ENCODE peak calls at places on chromosomes 13 and 19, in eight cellular contexts. W, A, U, C, X, S, G and T are unnamed samples.

GRCh38 chr13:29384466-29384865 is 211.0 kb downstream of the SLC7A1 start:
- DNase-seq in X (no peak), S (no peak), U (no peak), C (no peak), A (no peak), G (no peak), W (no peak), T (no peak)

GRCh38 chr13:51518847-51519246 is 65.4 kb upstream of the WDFY2 start:
- DNase-seq in U (no peak), W (no peak), C (no peak), G (peak; percentile 55), S (no peak), X (no peak), A (no peak), T (no peak)

GRCh38 chr13:106417467-106418110 is 117.9 kb downstream of the EFNB2 start:
- DNase-seq in S (no peak), A (no peak), U (no peak), C (no peak), W (no peak), G (peak; percentile 17), X (no peak), T (no peak)

GRCh38 chr19:15280915-15281683 is 48.9 kb upstream of the EPHX3 start:
- DNase-seq in S (no peak), A (no peak), C (peak; percentile 43), G (peak; percentile 90), X (peak; percentile 81), W (peak; percentile 68), U (peak; percentile 96), T (no peak)

GRCh38 chr13:87855553-87855952 is 184.4 kb downstream of the SLITRK5 start:
- DNase-seq in W (no peak), U (no peak), A (no peak), G (no peak), X (no peak), S (no peak), C (no peak), T (no peak)

GRCh38 chr19:33130433-33130832 is 1.5 kb upstream of the WDR88 start:
- DNase-seq in S (no peak), C (no peak), W (no peak), U (no peak), G (no peak), A (no peak), X (no peak), T (no peak)

GRCh38 chr19:9128171-9128570 is 1.4 kb upstream of the OR7G3 start:
- DNase-seq in A (no peak), W (no peak), X (no peak), G (no peak), U (no peak), S (no peak), C (no peak), T (no peak)

GRCh38 chr19:31749231-31749630 is 400.0 kb upstream of the TSHZ3 start:
- DNase-seq in W (no peak), C (no peak), X (no peak), A (no peak), U (peak; percentile 54), G (no peak), S (no peak), T (no peak)

GRCh38 chr19:57566396-57567256 is 7.0 kb upstream of the ZNF550 start:
- DNase-seq in U (no peak), G (peak; percentile 27), S (no peak), X (no peak), C (no peak), W (no peak), A (peak; percentile 60), T (no peak)

GRCh38 chr19:55550321-55550650 is 4.9 kb upstream of the SBK3 start:
- DNase-seq in G (no peak), X (no peak), W (no peak), S (no peak), U (no peak), C (no peak), A (peak; percentile 83), T (no peak)

GRCh38 chr13:49503951-49504350 is 8.2 kb downstream of the PHF11 start:
- DNase-seq in X (no peak), C (no peak), W (no peak), S (no peak), G (peak; percentile 40), A (no peak), U (no peak), T (no peak)

GRCh38 chr13:33401238-33401637 is 115.7 kb upstream of the STARD13 start:
- DNase-seq in C (no peak), G (no peak), A (no peak), U (no peak), W (no peak), X (no peak), S (no peak), T (no peak)

GRCh38 chr13:107202371-107203023 is 634.6 kb upstream of the ARGLU1 start:
- DNase-seq in G (peak; percentile 7), S (no peak), C (no peak), W (no peak), X (no peak), U (no peak), A (no peak), T (no peak)

GRCh38 chr19:35223084-35223790 is 5.3 kb downstream of the FAM187B start:
- DNase-seq in U (peak; percentile 61), A (no peak), S (no peak), C (no peak), G (no peak), W (no peak), X (no peak), T (no peak)

GRCh38 chr13:108742681-108743080 is 113.3 kb downstream of the MYO16 start:
- DNase-seq in U (no peak), X (no peak), C (no peak), W (no peak), A (no peak), G (no peak), S (no peak), T (no peak)

GRCh38 chr13:45434556-45435371 is 16.6 kb upstream of the SLC25A30 start:
- DNase-seq in U (peak; percentile 14), G (no peak), W (no peak), X (no peak), A (no peak), S (no peak), C (no peak), T (no peak)

GRCh38 chr19:38031423-38031770 is 124.4 kb downstream of the SIPA1L3 start:
- DNase-seq in G (peak; percentile 29), W (no peak), U (no peak), S (no peak), C (no peak), X (no peak), A (no peak), T (no peak)

GRCh38 chr19:485583-486236 is 10.6 kb upstream of the MADCAM1 start:
- DNase-seq in U (peak; percentile 96), S (no peak), X (no peak), A (no peak), W (peak; percentile 64), G (peak; percentile 35), C (no peak), T (no peak)

GRCh38 chr19:13016628-13017305 is 21.5 kb downstream of the NFIX start:
- DNase-seq in X (no peak), U (no peak), W (no peak), A (peak; percentile 48), C (peak; percentile 53), G (no peak), S (no peak), T (no peak)

GRCh38 chr13:73816702-73817101 is 317.5 kb downstream of the KLF12 start:
- DNase-seq in X (no peak), C (no peak), S (no peak), A (no peak), G (no peak), W (no peak), U (no peak), T (no peak)

GRCh38 chr13:87669379-87669978 is 1.7 kb upstream of the SLITRK5 start:
- DNase-seq in G (no peak), U (no peak), A (peak; percentile 76), X (no peak), W (no peak), C (no peak), S (no peak), T (no peak)

GRCh38 chr13:21567714-21568113 is 36.3 kb downstream of the MICU2 start:
- DNase-seq in G (no peak), X (no peak), C (peak; percentile 39), W (no peak), S (no peak), U (no peak), A (no peak), T (no peak)

GRCh38 chr13:65336916-65337315 is 1893.2 kb downstream of the PCDH9 start:
- DNase-seq in W (no peak), X (no peak), C (no peak), G (peak; percentile 4), A (no peak), U (no peak), S (no peak), T (no peak)

DNA sequence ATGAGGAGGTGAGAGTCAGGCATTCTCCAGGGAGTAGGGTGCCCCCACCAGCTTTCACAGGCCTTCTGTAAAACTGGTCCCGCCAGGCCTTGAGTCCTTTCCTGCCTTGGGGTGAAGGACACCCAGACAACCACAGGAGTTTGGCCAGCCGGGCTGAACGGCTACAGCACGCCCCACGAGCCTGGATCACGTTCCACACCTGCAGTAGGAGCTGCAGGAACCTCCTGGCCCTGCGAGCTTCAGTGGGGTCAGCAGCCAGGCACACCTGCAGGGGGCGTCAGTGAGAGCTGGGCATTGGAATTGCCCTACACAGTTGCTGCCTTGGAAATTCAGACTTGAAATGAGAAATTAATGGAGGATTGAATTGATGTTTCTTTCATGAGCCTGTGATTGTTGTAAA is 45.7 kb downstream of the COL4A2 start:
- DNase-seq in G (no peak), X (no peak), U (peak; percentile 75), W (no peak), A (peak; percentile 72), C (peak; percentile 21), S (no peak), T (no peak)
- TF ChIP-seq CTCF in G (peak; percentile 3), X (no peak), U (no peak), W (no peak), A (peak; percentile 85), C (peak; percentile 21), S (peak; percentile 25), T (peak; percentile 33)

DNA sequence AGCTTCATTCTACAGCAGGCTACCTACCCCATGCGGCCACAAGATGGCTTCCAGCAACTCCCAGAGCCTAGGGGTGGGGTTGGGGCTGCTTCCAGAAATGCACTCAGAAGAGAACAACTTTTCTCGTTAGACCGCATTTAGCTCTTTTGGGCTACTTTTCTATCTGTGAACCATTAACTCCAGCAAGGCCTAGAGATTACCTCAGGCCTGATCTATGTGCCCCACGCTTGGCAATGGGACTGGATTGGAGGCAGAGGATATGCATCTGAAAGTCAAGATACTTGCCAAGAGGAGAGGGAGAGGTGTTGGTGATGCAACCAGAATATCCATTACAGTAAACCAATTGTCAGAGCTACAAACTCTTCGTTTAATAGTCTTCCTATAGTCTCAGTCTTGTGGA is 177.7 kb downstream of the TDRD3 start:
- DNase-seq in A (peak; percentile 24), U (no peak), G (no peak), S (no peak), C (no peak), W (no peak), X (no peak), T (no peak)
- TF ChIP-seq CTCF in A (no peak), U (no peak), G (no peak), S (no peak), C (no peak), W (no peak), X (no peak), T (no peak)

GRCh38 chr13:69524459-69525155 is 583.0 kb upstream of the ATXN8OS start:
- DNase-seq in S (no peak), C (no peak), X (no peak), A (peak; percentile 38), G (no peak), U (no peak), W (no peak), T (no peak)
- TF ChIP-seq CTCF in S (peak; percentile 67), C (peak; percentile 31), X (no peak), A (peak; percentile 81), G (no peak), U (no peak), W (no peak), T (peak; percentile 75)

GRCh38 chr19:17511724-17512573 is 500 bp downstream of the PGLS start:
- DNase-seq in C (peak; percentile 90), A (peak; percentile 94), S (peak; percentile 59), U (peak; percentile 97), W (peak; percentile 77), X (peak; percentile 85), G (peak; percentile 83), T (peak; percentile 85)
- TF ChIP-seq CTCF in C (peak; percentile 43), A (peak; percentile 30), S (no peak), U (no peak), W (no peak), X (peak; percentile 29), G (peak; percentile 39), T (no peak)